ENCODE peak calls at places on chromosomes 2 and 18, in ten cellular contexts. One of them, this sample, is unnamed.

GRCh38 chr2:16832910-16833309 is 167.3 kb upstream of the CYRIA start:
- DNase-seq in fibroblast of lung: no peak
- DNase-seq in brain microvascular endothelial cell: no peak
- DNase-seq in WTC11: no peak
- DNase-seq in DND-41: no peak
- DNase-seq in progenitor cell of endocrine pancreas: no peak
- DNase-seq in body of pancreas: no peak
- DNase-seq in RWPE1: no peak
- DNase-seq in GM20000: no peak
- DNase-seq in breast epithelium: no peak
- DNase-seq in this sample: no peak

GRCh38 chr18:44117821-44118220 is 562.9 kb upstream of the SETBP1 start:
- DNase-seq in DND-41: no peak
- DNase-seq in breast epithelium: no peak
- DNase-seq in progenitor cell of endocrine pancreas: no peak
- DNase-seq in WTC11: no peak
- DNase-seq in GM20000: no peak
- DNase-seq in body of pancreas: no peak
- DNase-seq in RWPE1: no peak
- DNase-seq in fibroblast of lung: no peak
- DNase-seq in brain microvascular endothelial cell: no peak
- DNase-seq in this sample: no peak

GRCh38 chr2:85444629-85445028 is 26.1 kb downstream of the SH2D6 start:
- DNase-seq in fibroblast of lung: peak
- DNase-seq in body of pancreas: no peak
- DNase-seq in RWPE1: no peak
- DNase-seq in brain microvascular endothelial cell: no peak
- DNase-seq in breast epithelium: no peak
- DNase-seq in DND-41: no peak
- DNase-seq in progenitor cell of endocrine pancreas: no peak
- DNase-seq in GM20000: no peak
- DNase-seq in WTC11: no peak
- DNase-seq in this sample: no peak

GRCh38 chr18:36017232-36017631 is 44.8 kb downstream of the RMP24 start:
- DNase-seq in WTC11: no peak
- DNase-seq in brain microvascular endothelial cell: no peak
- DNase-seq in fibroblast of lung: no peak
- DNase-seq in GM20000: no peak
- DNase-seq in RWPE1: no peak
- DNase-seq in breast epithelium: no peak
- DNase-seq in progenitor cell of endocrine pancreas: no peak
- DNase-seq in body of pancreas: no peak
- DNase-seq in DND-41: no peak
- DNase-seq in this sample: no peak

GRCh38 chr2:218193716-218194115 is 23.3 kb upstream of the ARPC2 start:
- DNase-seq in body of pancreas: no peak
- DNase-seq in RWPE1: no peak
- DNase-seq in DND-41: no peak
- DNase-seq in progenitor cell of endocrine pancreas: no peak
- DNase-seq in WTC11: no peak
- DNase-seq in brain microvascular endothelial cell: no peak
- DNase-seq in GM20000: no peak
- DNase-seq in breast epithelium: no peak
- DNase-seq in fibroblast of lung: no peak
- DNase-seq in this sample: no peak

GRCh38 chr18:50475538-50476193 is 84.2 kb upstream of the MAPK4 start:
- DNase-seq in breast epithelium: no peak
- DNase-seq in body of pancreas: no peak
- DNase-seq in fibroblast of lung: no peak
- DNase-seq in DND-41: no peak
- DNase-seq in WTC11: no peak
- DNase-seq in progenitor cell of endocrine pancreas: no peak
- DNase-seq in RWPE1: no peak
- DNase-seq in brain microvascular endothelial cell: no peak
- DNase-seq in GM20000: no peak
- DNase-seq in this sample: no peak

GRCh38 chr2:68438455-68439303 is 28.4 kb downstream of the FBXO48 start:
- DNase-seq in body of pancreas: no peak
- DNase-seq in breast epithelium: no peak
- DNase-seq in brain microvascular endothelial cell: peak
- DNase-seq in DND-41: no peak
- DNase-seq in fibroblast of lung: no peak
- DNase-seq in RWPE1: no peak
- DNase-seq in GM20000: peak
- DNase-seq in progenitor cell of endocrine pancreas: no peak
- DNase-seq in WTC11: no peak
- DNase-seq in this sample: no peak

GRCh38 chr2:135688002-135688401 is 53.7 kb upstream of the UBXN4 start:
- DNase-seq in brain microvascular endothelial cell: peak
- DNase-seq in GM20000: no peak
- DNase-seq in fibroblast of lung: peak
- DNase-seq in progenitor cell of endocrine pancreas: no peak
- DNase-seq in RWPE1: no peak
- DNase-seq in breast epithelium: no peak
- DNase-seq in WTC11: no peak
- DNase-seq in body of pancreas: no peak
- DNase-seq in DND-41: no peak
- DNase-seq in this sample: no peak

GRCh38 chr2:224628416-224628815 is 43.3 kb upstream of the CUL3 start:
- DNase-seq in brain microvascular endothelial cell: no peak
- DNase-seq in DND-41: no peak
- DNase-seq in RWPE1: no peak
- DNase-seq in progenitor cell of endocrine pancreas: no peak
- DNase-seq in WTC11: no peak
- DNase-seq in GM20000: no peak
- DNase-seq in breast epithelium: no peak
- DNase-seq in body of pancreas: no peak
- DNase-seq in fibroblast of lung: no peak
- DNase-seq in this sample: no peak

GRCh38 chr2:105682401-105682800 is 62.3 kb upstream of the NCK2 start:
- DNase-seq in GM20000: no peak
- DNase-seq in RWPE1: no peak
- DNase-seq in breast epithelium: no peak
- DNase-seq in progenitor cell of endocrine pancreas: no peak
- DNase-seq in body of pancreas: no peak
- DNase-seq in DND-41: no peak
- DNase-seq in WTC11: no peak
- DNase-seq in brain microvascular endothelial cell: no peak
- DNase-seq in fibroblast of lung: peak
- DNase-seq in this sample: no peak

GRCh38 chr2:109255594-109255993 is 126.6 kb downstream of the SH3RF3 start:
- DNase-seq in brain microvascular endothelial cell: no peak
- DNase-seq in progenitor cell of endocrine pancreas: no peak
- DNase-seq in DND-41: no peak
- DNase-seq in GM20000: no peak
- DNase-seq in body of pancreas: no peak
- DNase-seq in RWPE1: no peak
- DNase-seq in WTC11: no peak
- DNase-seq in fibroblast of lung: no peak
- DNase-seq in breast epithelium: no peak
- DNase-seq in this sample: no peak

GRCh38 chr2:62459106-62459505 is 46.9 kb downstream of the TMEM17 start:
- DNase-seq in brain microvascular endothelial cell: no peak
- DNase-seq in fibroblast of lung: no peak
- DNase-seq in DND-41: no peak
- DNase-seq in GM20000: no peak
- DNase-seq in breast epithelium: no peak
- DNase-seq in body of pancreas: no peak
- DNase-seq in progenitor cell of endocrine pancreas: no peak
- DNase-seq in RWPE1: no peak
- DNase-seq in WTC11: no peak
- DNase-seq in this sample: no peak

GRCh38 chr2:188176626-188177025 is 115.0 kb upstream of the GULP1 start:
- DNase-seq in breast epithelium: no peak
- DNase-seq in DND-41: no peak
- DNase-seq in RWPE1: no peak
- DNase-seq in fibroblast of lung: no peak
- DNase-seq in body of pancreas: no peak
- DNase-seq in brain microvascular endothelial cell: no peak
- DNase-seq in progenitor cell of endocrine pancreas: no peak
- DNase-seq in GM20000: no peak
- DNase-seq in WTC11: no peak
- DNase-seq in this sample: no peak

GRCh38 chr2:229335877-229336346 is 64.8 kb upstream of the PID1 start:
- DNase-seq in breast epithelium: no peak
- DNase-seq in brain microvascular endothelial cell: no peak
- DNase-seq in body of pancreas: no peak
- DNase-seq in RWPE1: no peak
- DNase-seq in progenitor cell of endocrine pancreas: no peak
- DNase-seq in GM20000: no peak
- DNase-seq in DND-41: no peak
- DNase-seq in WTC11: peak
- DNase-seq in fibroblast of lung: no peak
- DNase-seq in this sample: no peak

GRCh38 chr2:205659922-205660321 is 22.4 kb upstream of the NRP2 start:
- DNase-seq in WTC11: no peak
- DNase-seq in GM20000: no peak
- DNase-seq in RWPE1: no peak
- DNase-seq in brain microvascular endothelial cell: no peak
- DNase-seq in body of pancreas: no peak
- DNase-seq in DND-41: no peak
- DNase-seq in breast epithelium: no peak
- DNase-seq in progenitor cell of endocrine pancreas: no peak
- DNase-seq in fibroblast of lung: no peak
- DNase-seq in this sample: no peak

GRCh38 chr18:35517715-35518114 is 20.0 kb upstream of the INO80C start:
- DNase-seq in DND-41: no peak
- DNase-seq in GM20000: no peak
- DNase-seq in breast epithelium: no peak
- DNase-seq in WTC11: no peak
- DNase-seq in RWPE1: no peak
- DNase-seq in fibroblast of lung: no peak
- DNase-seq in body of pancreas: no peak
- DNase-seq in brain microvascular endothelial cell: no peak
- DNase-seq in progenitor cell of endocrine pancreas: no peak
- DNase-seq in this sample: no peak

GRCh38 chr2:182366625-182367024 is 60.2 kb downstream of the PDE1A start:
- DNase-seq in RWPE1: no peak
- DNase-seq in body of pancreas: no peak
- DNase-seq in brain microvascular endothelial cell: no peak
- DNase-seq in breast epithelium: no peak
- DNase-seq in fibroblast of lung: peak
- DNase-seq in DND-41: no peak
- DNase-seq in progenitor cell of endocrine pancreas: no peak
- DNase-seq in WTC11: no peak
- DNase-seq in GM20000: no peak
- DNase-seq in this sample: no peak

GRCh38 chr2:149225446-149225845 is 104.9 kb upstream of the LYPD6 start:
- DNase-seq in RWPE1: no peak
- DNase-seq in brain microvascular endothelial cell: no peak
- DNase-seq in fibroblast of lung: no peak
- DNase-seq in body of pancreas: no peak
- DNase-seq in progenitor cell of endocrine pancreas: no peak
- DNase-seq in WTC11: no peak
- DNase-seq in DND-41: no peak
- DNase-seq in breast epithelium: no peak
- DNase-seq in GM20000: no peak
- DNase-seq in this sample: no peak

GRCh38 chr2:203201426-203201825 is 37.4 kb upstream of the CYP20A1 start:
- DNase-seq in breast epithelium: no peak
- DNase-seq in GM20000: no peak
- DNase-seq in RWPE1: no peak
- DNase-seq in fibroblast of lung: no peak
- DNase-seq in brain microvascular endothelial cell: no peak
- DNase-seq in DND-41: no peak
- DNase-seq in body of pancreas: no peak
- DNase-seq in WTC11: no peak
- DNase-seq in progenitor cell of endocrine pancreas: no peak
- DNase-seq in this sample: no peak

DNA sequence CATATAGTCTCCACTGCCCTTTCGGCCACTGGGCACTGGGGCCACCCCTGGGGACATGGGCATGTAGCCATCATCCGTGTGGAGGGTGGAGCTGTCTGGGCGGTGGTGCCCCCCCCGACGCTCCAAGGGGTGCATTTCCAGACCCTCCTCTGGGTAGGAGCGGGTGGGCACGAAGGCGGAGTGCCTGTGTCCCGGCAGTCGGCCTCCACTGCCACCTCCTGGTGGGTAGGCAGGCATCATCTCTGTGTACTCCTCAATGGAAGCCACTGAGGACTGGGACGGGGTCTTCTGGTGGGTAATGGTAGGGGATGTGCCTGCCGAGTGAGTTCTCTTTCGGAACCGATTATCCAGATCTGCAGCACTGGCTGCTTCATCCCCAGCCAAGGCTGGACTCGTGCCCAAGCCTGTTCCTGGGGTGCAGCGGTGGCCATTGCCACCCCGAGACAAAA is 2.8 kb downstream of the IRS1 start:
- DNase-seq in brain microvascular endothelial cell: no peak
- DNase-seq in RWPE1: no peak
- DNase-seq in progenitor cell of endocrine pancreas: no peak
- DNase-seq in WTC11: peak
- DNase-seq in body of pancreas: peak
- DNase-seq in fibroblast of lung: peak
- DNase-seq in breast epithelium: peak
- DNase-seq in GM20000: peak
- DNase-seq in DND-41: peak
- DNase-seq in this sample: no peak
- TF ChIP-seq CTCF in brain microvascular endothelial cell: peak
- TF ChIP-seq CTCF in RWPE1: peak
- TF ChIP-seq CTCF in progenitor cell of endocrine pancreas: peak
- TF ChIP-seq CTCF in WTC11: no peak
- TF ChIP-seq CTCF in body of pancreas: peak
- TF ChIP-seq CTCF in fibroblast of lung: peak
- TF ChIP-seq CTCF in breast epithelium: peak
- TF ChIP-seq CTCF in GM20000: peak
- TF ChIP-seq CTCF in DND-41: peak
- TF ChIP-seq CTCF in this sample: no peak

GRCh38 chr2:15355386-15355785 is 205.7 kb downstream of the NBAS start:
- DNase-seq in progenitor cell of endocrine pancreas: no peak
- DNase-seq in body of pancreas: no peak
- DNase-seq in WTC11: no peak
- DNase-seq in breast epithelium: no peak
- DNase-seq in RWPE1: no peak
- DNase-seq in brain microvascular endothelial cell: no peak
- DNase-seq in DND-41: no peak
- DNase-seq in GM20000: no peak
- DNase-seq in fibroblast of lung: no peak
- DNase-seq in this sample: no peak
- TF ChIP-seq CTCF in progenitor cell of endocrine pancreas: no peak
- TF ChIP-seq CTCF in body of pancreas: no peak
- TF ChIP-seq CTCF in WTC11: no peak
- TF ChIP-seq CTCF in breast epithelium: no peak
- TF ChIP-seq CTCF in RWPE1: no peak
- TF ChIP-seq CTCF in brain microvascular endothelial cell: no peak
- TF ChIP-seq CTCF in DND-41: no peak
- TF ChIP-seq CTCF in GM20000: no peak
- TF ChIP-seq CTCF in fibroblast of lung: no peak
- TF ChIP-seq CTCF in this sample: no peak

GRCh38 chr2:64859208-64860161 is 129.7 kb upstream of the SLC1A4 start:
- DNase-seq in RWPE1: peak
- DNase-seq in progenitor cell of endocrine pancreas: peak
- DNase-seq in brain microvascular endothelial cell: peak
- DNase-seq in breast epithelium: peak
- DNase-seq in fibroblast of lung: peak
- DNase-seq in WTC11: peak
- DNase-seq in GM20000: peak
- DNase-seq in body of pancreas: peak
- DNase-seq in DND-41: no peak
- DNase-seq in this sample: peak
- TF ChIP-seq CTCF in RWPE1: no peak
- TF ChIP-seq CTCF in progenitor cell of endocrine pancreas: peak
- TF ChIP-seq CTCF in brain microvascular endothelial cell: no peak
- TF ChIP-seq CTCF in breast epithelium: no peak
- TF ChIP-seq CTCF in fibroblast of lung: no peak
- TF ChIP-seq CTCF in WTC11: no peak
- TF ChIP-seq CTCF in GM20000: no peak
- TF ChIP-seq CTCF in body of pancreas: peak
- TF ChIP-seq CTCF in DND-41: no peak
- TF ChIP-seq CTCF in this sample: no peak

GRCh38 chr2:21395366-21395765 is 271.6 kb downstream of the TDRD15 start:
- DNase-seq in RWPE1: no peak
- DNase-seq in breast epithelium: no peak
- DNase-seq in body of pancreas: no peak
- DNase-seq in fibroblast of lung: no peak
- DNase-seq in progenitor cell of endocrine pancreas: no peak
- DNase-seq in WTC11: no peak
- DNase-seq in GM20000: peak
- DNase-seq in brain microvascular endothelial cell: no peak
- DNase-seq in DND-41: no peak
- DNase-seq in this sample: no peak
- TF ChIP-seq CTCF in RWPE1: no peak
- TF ChIP-seq CTCF in breast epithelium: no peak
- TF ChIP-seq CTCF in body of pancreas: peak
- TF ChIP-seq CTCF in fibroblast of lung: no peak
- TF ChIP-seq CTCF in progenitor cell of endocrine pancreas: peak
- TF ChIP-seq CTCF in WTC11: no peak
- TF ChIP-seq CTCF in GM20000: no peak
- TF ChIP-seq CTCF in brain microvascular endothelial cell: no peak
- TF ChIP-seq CTCF in DND-41: no peak
- TF ChIP-seq CTCF in this sample: no peak